ENCODE peak calls at places on chromosomes 16 and 17, in four cellular contexts. U, I, H and B are unnamed samples.

GRCh38 chr17:20171741-20172377 is 162.7 kb downstream of the SPECC1 start:
- DNase-seq in U (no peak), I (peak), H (peak), B (no peak)

GRCh38 chr16:30937692-30938091 is 11.2 kb upstream of the ORAI3 start:
- DNase-seq in U (no peak), I (no peak), H (no peak), B (no peak)

GRCh38 chr16:11152677-11153321 is 103.2 kb downstream of the SOCS1 start:
- DNase-seq in U (no peak), I (no peak), H (no peak), B (no peak)

GRCh38 chr16:29958756-29959155 is 3.1 kb upstream of the TMEM219 start:
- DNase-seq in U (no peak), I (no peak), H (no peak), B (no peak)

GRCh38 chr16:11973065-11973464 is 3.5 kb upstream of the SNX29 start:
- DNase-seq in U (no peak), I (peak), H (no peak), B (no peak)

GRCh38 chr17:82978765-82979349 is 100.6 kb upstream of the METRNL start:
- DNase-seq in U (no peak), I (no peak), H (no peak), B (no peak)

GRCh38 chr16:48444574-48444973 is 59.4 kb upstream of the SIAH1 start:
- DNase-seq in U (no peak), I (peak), H (no peak), B (peak)

GRCh38 chr17:8151120-8151640 is 1.0 kb downstream of the PER1 start:
- DNase-seq in U (peak), I (no peak), H (peak), B (peak)

GRCh38 chr17:29383687-29384086 is 6.5 kb upstream of the TAOK1 start:
- DNase-seq in U (no peak), I (no peak), H (no peak), B (peak)

GRCh38 chr17:12402963-12403622 is 262.6 kb upstream of the MYOCD start:
- DNase-seq in U (no peak), I (no peak), H (no peak), B (peak)

GRCh38 chr17:55898195-55898594 is 147.3 kb downstream of the PCTP start:
- DNase-seq in U (no peak), I (no peak), H (no peak), B (no peak)
- H3K4me3 ChIP-seq in U (no peak), I (no peak), H (no peak), B (no peak)

GRCh38 chr17:61394630-61395408 is 4.8 kb upstream of the TBX2 start:
- DNase-seq in U (no peak), I (no peak), H (no peak), B (no peak)
- H3K4me3 ChIP-seq in U (peak), I (no peak), H (no peak), B (no peak)

DNA sequence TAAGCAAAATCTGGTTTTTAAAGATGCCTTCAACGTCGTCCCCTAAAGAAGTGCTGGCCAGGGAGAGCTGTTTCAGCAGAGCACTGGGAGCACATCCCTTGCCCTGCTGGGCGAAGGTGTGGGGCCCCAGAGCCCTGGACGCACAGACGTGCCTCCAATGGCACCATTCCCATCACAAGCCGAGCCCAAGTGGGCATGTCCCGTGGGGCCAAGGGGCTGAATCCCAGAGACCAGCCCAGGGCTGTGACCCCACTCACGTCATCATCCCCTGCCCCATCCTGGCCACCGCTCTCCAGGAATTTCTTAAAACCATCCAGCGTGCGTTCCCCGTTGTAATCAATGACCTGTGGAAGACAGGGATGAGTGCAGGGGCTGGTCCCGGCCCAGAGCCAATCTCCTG is 10.0 kb upstream of the PPP1R27 start:
- DNase-seq in U (no peak), I (no peak), H (no peak), B (no peak)
- H3K4me3 ChIP-seq in U (no peak), I (no peak), H (no peak), B (no peak)

DNA sequence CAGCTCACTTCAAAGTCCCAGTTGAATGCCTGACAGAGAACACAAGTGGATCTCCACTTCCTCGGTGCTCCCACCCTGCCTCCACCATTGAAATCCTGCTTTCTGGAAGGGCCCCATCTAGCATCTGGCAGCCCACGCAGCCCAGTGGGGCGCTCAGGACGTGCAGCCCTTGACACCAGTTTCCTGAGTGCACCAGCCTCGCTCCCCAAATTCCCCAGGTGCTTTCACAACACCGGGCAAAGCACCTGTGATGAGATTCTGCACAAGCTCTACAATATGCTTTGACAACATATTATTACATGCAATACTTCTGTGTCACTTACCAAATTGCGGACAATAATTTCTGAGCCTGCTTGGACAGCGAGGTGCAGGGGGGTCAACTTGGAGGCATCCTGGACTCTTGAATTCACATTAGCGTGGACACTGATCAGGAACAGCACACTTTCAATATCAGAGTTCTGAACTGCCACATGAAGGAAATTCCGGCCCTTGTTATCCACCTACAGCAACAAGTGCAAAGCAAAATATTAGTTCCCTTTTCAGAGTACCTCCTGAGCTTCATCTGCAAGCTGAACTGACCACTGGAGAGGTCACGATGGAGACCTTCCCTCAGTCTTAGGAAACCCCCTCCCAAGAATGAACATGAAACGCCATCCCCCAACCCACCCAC is 33.9 kb downstream of the CYB5D2 start:
- DNase-seq in U (no peak), I (no peak), H (no peak), B (no peak)
- H3K4me3 ChIP-seq in U (no peak), I (no peak), H (no peak), B (no peak)

GRCh38 chr16:1194665-1195392 is 30.2 kb downstream of the TPSG1 start:
- DNase-seq in U (no peak), I (no peak), H (no peak), B (no peak)
- H3K4me3 ChIP-seq in U (no peak), I (no peak), H (no peak), B (no peak)

GRCh38 chr17:45428050-45428953 is 4.4 kb downstream of the ARHGAP27 start:
- DNase-seq in U (peak), I (peak), H (peak), B (peak)
- H3K4me3 ChIP-seq in U (peak), I (no peak), H (no peak), B (no peak)

GRCh38 chr17:80732268-80732667 is 187.6 kb downstream of the RPTOR start:
- DNase-seq in U (no peak), I (no peak), H (no peak), B (peak)

GRCh38 chr17:80729016-80729415 is 184.4 kb downstream of the RPTOR start:
- DNase-seq in U (no peak), I (no peak), H (no peak), B (no peak)

GRCh38 chr17:80727409-80727755 is 182.7 kb downstream of the RPTOR start:
- DNase-seq in U (no peak), I (no peak), H (no peak), B (no peak)

GRCh38 chr17:80731255-80731840 is 186.7 kb downstream of the RPTOR start:
- DNase-seq in U (no peak), I (no peak), H (no peak), B (no peak)

DNA sequence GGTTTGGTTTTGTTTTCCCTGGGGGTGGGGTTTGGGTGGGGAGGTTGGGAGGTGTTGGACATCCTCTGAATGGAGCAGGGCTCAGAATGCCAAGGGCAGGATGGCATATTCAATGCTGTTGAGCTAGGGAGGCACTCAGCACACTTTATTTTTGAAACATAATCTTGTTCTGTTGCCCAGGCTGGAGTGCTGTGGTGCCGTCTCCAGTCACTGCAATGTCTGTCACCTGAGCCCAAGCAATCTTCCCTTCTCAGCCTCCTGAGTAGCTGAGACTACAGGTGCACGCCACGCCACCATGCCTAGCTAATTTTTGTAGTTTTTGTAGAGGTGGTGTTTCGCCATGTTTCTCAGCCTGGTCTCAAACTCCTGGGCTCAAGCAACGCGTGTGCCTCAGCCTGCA is 186.1 kb downstream of the RPTOR start:
- DNase-seq in U (no peak), I (no peak), H (no peak), B (no peak)
- H3K4me3 ChIP-seq in U (no peak), I (no peak), H (no peak), B (no peak)

GRCh38 chr17:42111901-42112551 is 488 bp downstream of the DHX58 start:
- DNase-seq in U (no peak), I (no peak), H (peak), B (peak)
- H3K4me3 ChIP-seq in U (peak), I (peak), H (peak), B (peak)